ENCODE peak calls at places on chromosomes 1 and 21, in eight cellular contexts. P is prostate gland; W is astrocyte; U is CD8-positive, alpha-beta memory T cell; D is PC-9; L is psoas muscle; M is fibroblast of lung; Z is CD8-positive, alpha-beta T cell. V is an unnamed sample.

GRCh38 chr1:178107823-178108222 is 13.9 kb downstream of the RASAL2 start:
- DNase-seq in U (no peak), P (no peak), W (no peak), Z (no peak), M (no peak), D (no peak), L (no peak), V (no peak)

GRCh38 chr1:23613191-23614126 is 54.2 kb upstream of the ID3 start:
- DNase-seq in U (peak; percentile 44), L (no peak), Z (peak; percentile 37), M (no peak), D (no peak), P (no peak), W (no peak), V (no peak)

GRCh38 chr1:243495032-243495431 is 239.2 kb downstream of the SDCCAG8 start:
- DNase-seq in P (no peak), D (no peak), M (no peak), L (no peak), Z (no peak), W (no peak), U (no peak), V (no peak)

GRCh38 chr1:95012389-95012788 is 60.4 kb downstream of the ALG14 start:
- DNase-seq in P (no peak), U (no peak), D (no peak), W (peak; percentile 99), L (no peak), Z (no peak), M (peak; percentile 99), V (no peak)

GRCh38 chr21:40586575-40586974 is 260.4 kb downstream of the DSCAM start:
- DNase-seq in D (no peak), Z (no peak), M (no peak), U (no peak), L (no peak), W (no peak), P (no peak), V (no peak)

GRCh38 chr1:53346007-53346813 is 18.3 kb upstream of the LRP8 start:
- DNase-seq in P (no peak), D (no peak), U (no peak), M (no peak), Z (peak; percentile 0), L (no peak), W (no peak), V (no peak)

GRCh38 chr1:832136-832535 is 91.6 kb upstream of the SAMD11 start:
- DNase-seq in U (no peak), L (no peak), M (no peak), W (no peak), P (no peak), Z (no peak), D (no peak), V (no peak)

GRCh38 chr1:236141447-236142357 is 637 bp upstream of the GPR137B start:
- DNase-seq in P (no peak), M (peak; percentile 61), U (peak; percentile 16), Z (peak; percentile 19), D (no peak), W (peak; percentile 54), L (peak; percentile 27), V (peak; percentile 96)

GRCh38 chr1:192378878-192379277 is 62.1 kb downstream of the RGS21 start:
- DNase-seq in Z (no peak), M (no peak), L (no peak), P (no peak), W (no peak), D (no peak), U (no peak), V (no peak)

GRCh38 chr1:115069626-115070308 is 19.5 kb downstream of the TSPAN2 start:
- DNase-seq in D (peak; percentile 62), U (no peak), W (peak; percentile 79), Z (no peak), P (no peak), M (peak; percentile 86), L (no peak), V (no peak)

GRCh38 chr1:119841306-119841705 is 30.0 kb upstream of the REG4 start:
- DNase-seq in U (no peak), M (no peak), W (no peak), L (no peak), D (no peak), Z (no peak), P (no peak), V (no peak)

GRCh38 chr21:44295646-44296045 is 4.2 kb upstream of the PFKL start:
- DNase-seq in P (no peak), M (no peak), L (no peak), D (no peak), U (no peak), Z (no peak), W (no peak), V (no peak)

GRCh38 chr1:9275567-9276034 is 17.1 kb upstream of the SPSB1 start:
- DNase-seq in P (no peak), M (peak; percentile 93), Z (peak; percentile 21), W (peak; percentile 91), L (peak; percentile 83), D (peak; percentile 85), U (no peak), V (no peak)

GRCh38 chr1:53292690-53293089 is 35.2 kb downstream of the LRP8 start:
- DNase-seq in P (no peak), L (no peak), W (no peak), D (no peak), M (no peak), Z (no peak), U (no peak), V (no peak)

GRCh38 chr1:201531551-201532425 is 7.1 kb upstream of the NAV1 start:
- DNase-seq in L (no peak), P (no peak), D (no peak), Z (no peak), W (no peak), U (no peak), M (no peak), V (no peak)

GRCh38 chr1:24443241-24443656 is 27.6 kb downstream of the NIPAL3 start:
- DNase-seq in M (peak; percentile 43), P (no peak), L (no peak), D (no peak), U (no peak), Z (no peak), W (peak; percentile 28), V (no peak)

GRCh38 chr1:155389831-155390230 is 69.1 kb downstream of the RUSC1 start:
- DNase-seq in D (no peak), U (no peak), Z (no peak), W (peak; percentile 2), M (peak; percentile 10), L (no peak), P (no peak), V (no peak)

GRCh38 chr1:227155688-227156087 is 162.6 kb downstream of the CDC42BPA start:
- DNase-seq in W (no peak), Z (no peak), D (no peak), U (no peak), L (no peak), P (no peak), M (no peak), V (no peak)

DNA sequence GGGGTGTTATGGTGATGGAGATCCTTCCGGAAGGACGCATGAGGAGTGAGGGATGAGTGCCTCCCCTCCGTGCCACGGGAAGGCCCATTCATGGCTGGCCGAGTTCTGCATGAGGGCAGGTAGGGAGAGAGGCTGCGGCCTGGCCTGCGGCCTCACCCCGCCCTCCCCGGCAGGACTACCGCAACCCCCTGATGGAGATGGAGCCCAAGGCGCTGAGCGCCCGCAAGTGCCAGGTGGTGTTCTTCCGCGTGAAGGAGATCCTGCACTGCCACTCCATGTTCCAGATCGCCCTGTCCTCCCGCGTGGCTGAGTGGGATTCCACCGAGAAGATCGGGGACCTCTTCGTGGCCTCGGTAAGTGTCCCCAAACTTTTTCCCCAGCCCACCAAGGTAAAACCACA is 83.3 kb downstream of the ARHGEF10L start:
- DNase-seq in D (no peak), L (no peak), U (no peak), Z (no peak), M (no peak), W (no peak), P (no peak), V (no peak)
- H3K36me3 ChIP-seq in D (no peaks in the 10 kb centered on the region), L (peaks cover 62% of the 10 kb centered on the region), U (no peaks in the 10 kb centered on the region), Z (no peaks in the 10 kb centered on the region), M (peaks cover 12% of the 10 kb centered on the region), W (no peaks in the 10 kb centered on the region), P (peaks cover 4% of the 10 kb centered on the region), V (peaks cover 40% of the 10 kb centered on the region)

GRCh38 chr21:17795084-17796036 is 23.8 kb downstream of the C21orf91 start:
- DNase-seq in U (no peak), W (no peak), P (no peak), Z (no peak), L (no peak), D (no peak), M (no peak), V (no peak)
- H3K4me3 ChIP-seq in U (peak overlapping the region; percentile 33), W (no peak overlapping the region), P (no peak overlapping the region), Z (no peak overlapping the region), L (no peak overlapping the region), D (no peak overlapping the region), M (no peak overlapping the region), V (no peak overlapping the region)

GRCh38 chr1:19644761-19645543 is 841 bp downstream of the NBL1 start:
- DNase-seq in Z (peak; percentile 56), U (peak; percentile 32), P (peak; percentile 36), W (no peak), M (no peak), D (no peak), L (peak; percentile 36), V (peak; percentile 89)
- H3K27me3 ChIP-seq in Z (no peaks in the 10 kb centered on the region), U (peaks cover 6% of the 10 kb centered on the region), P (no peaks in the 10 kb centered on the region), W (no peaks in the 10 kb centered on the region), M (no peaks in the 10 kb centered on the region), D (no peaks in the 10 kb centered on the region), L (no peaks in the 10 kb centered on the region), V (peaks cover 34% of the 10 kb centered on the region)

GRCh38 chr1:10662824-10663667 is 133.4 kb downstream of the CASZ1 start:
- DNase-seq in P (no peak), W (no peak), D (no peak), U (no peak), M (no peak), Z (no peak), L (no peak), V (peak; percentile 79)

GRCh38 chr1:10664251-10664650 is 132.2 kb downstream of the CASZ1 start:
- DNase-seq in Z (no peak), U (no peak), L (peak; percentile 84), D (no peak), W (no peak), P (no peak), M (no peak), V (peak; percentile 82)

GRCh38 chr1:10663668-10664035 is 132.8 kb downstream of the CASZ1 start:
- DNase-seq in P (peak; percentile 45), W (no peak), D (no peak), L (peak; percentile 51), M (peak; percentile 34), Z (no peak), U (no peak), V (peak; percentile 97)

GRCh38 chr1:10661453-10661852 is 135.0 kb downstream of the CASZ1 start:
- DNase-seq in M (no peak), D (no peak), W (no peak), P (no peak), U (no peak), Z (no peak), L (no peak), V (no peak)

DNA sequence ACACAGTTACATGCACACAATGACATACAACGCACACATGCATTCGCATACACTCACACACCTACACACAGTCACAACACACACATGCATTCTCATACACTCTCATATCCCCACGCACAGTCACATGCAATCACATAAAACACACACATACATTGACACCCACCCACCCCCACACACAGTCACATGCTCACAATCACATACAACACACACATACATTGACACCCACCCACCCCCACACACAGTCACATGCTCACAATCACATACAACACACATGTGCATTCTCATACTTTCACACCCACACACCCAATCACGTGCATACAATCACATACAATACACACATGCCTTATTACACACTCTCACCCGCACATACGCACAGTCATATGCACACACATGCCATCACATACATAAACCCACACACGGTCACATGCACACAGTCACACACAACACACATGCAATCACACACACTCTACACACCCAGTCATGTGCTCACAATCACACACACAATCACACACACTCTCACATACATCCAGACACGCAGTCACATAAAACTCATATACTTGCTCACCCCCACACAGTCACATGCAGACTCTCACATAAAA is 134.3 kb downstream of the CASZ1 start:
- DNase-seq in W (no peak), M (no peak), U (no peak), L (no peak), P (no peak), D (no peak), Z (no peak), V (no peak)
- H3K36me3 ChIP-seq in W (no peaks in the 10 kb centered on the region), M (no peaks in the 10 kb centered on the region), U (no peaks in the 10 kb centered on the region), L (peaks cover 44% of the 10 kb centered on the region), P (peaks cover 8% of the 10 kb centered on the region), D (no peaks in the 10 kb centered on the region), Z (no peaks in the 10 kb centered on the region), V (no peaks in the 10 kb centered on the region)

V was measured in H7.